ENCODE peak calls at places on chromosomes 12 and 14, in six cellular contexts. W is BE2C, K is endothelial cell of umbilical vein, I is fibroblast of lung, S is right atrium auricular region, T is transverse colon. M is an unnamed sample. For H3K4me1 and H3K9me3, the result is how much of the 10 kb centered on the place peaks cover.

GRCh38 chr12:65632131-65632855 is 192.0 kb upstream of the HMGA2 start:
- DNase-seq in W (no peak), K (no peak), I (peak), S (no peak), T (no peak), M (no peak)

GRCh38 chr14:94689218-94689984 is 77.2 kb downstream of the SERPINA3 start:
- DNase-seq in W (peak), K (peak), I (peak), S (no peak), T (peak), M (peak)

GRCh38 chr12:71810905-71811304 is 28.7 kb upstream of the TBC1D15 start:
- DNase-seq in W (no peak), K (no peak), I (no peak), S (no peak), T (no peak), M (no peak)

GRCh38 chr12:74043343-74043742 is 494.3 kb upstream of the ATXN7L3B start:
- DNase-seq in W (no peak), K (no peak), I (no peak), S (no peak), T (no peak), M (no peak)

GRCh38 chr12:45726594-45727300 is 2.8 kb upstream of the ARID2 start:
- DNase-seq in W (peak), K (no peak), I (peak), S (peak), T (peak), M (peak)

GRCh38 chr14:75273272-75274044 is 5.2 kb upstream of the FOS start:
- DNase-seq in W (no peak), K (no peak), I (peak), S (no peak), T (peak), M (no peak)

GRCh38 chr14:21169587-21169986 is 13.7 kb upstream of the OR5AU1 start:
- DNase-seq in W (no peak), K (no peak), I (no peak), S (no peak), T (no peak), M (no peak)

GRCh38 chr12:125081427-125081826 is 16.2 kb downstream of the AACS start:
- DNase-seq in W (no peak), K (no peak), I (no peak), S (no peak), T (no peak), M (peak)

GRCh38 chr12:105444809-105445102 is 114.3 kb downstream of the C12orf75 start:
- DNase-seq in W (no peak), K (no peak), I (no peak), S (no peak), T (no peak), M (no peak)

GRCh38 chr14:91780452-91780851 is 48.6 kb upstream of the CATSPERB start:
- DNase-seq in W (no peak), K (peak), I (peak), S (no peak), T (no peak), M (no peak)

GRCh38 chr14:22646570-22647254 is 2.6 kb upstream of the OR6J1 start:
- DNase-seq in W (no peak), K (no peak), I (peak), S (no peak), T (no peak), M (no peak)

GRCh38 chr14:72186461-72187035 is 254.3 kb downstream of the RGS6 start:
- DNase-seq in W (no peak), K (no peak), I (no peak), S (no peak), T (no peak), M (no peak)

GRCh38 chr12:109592195-109592904 is 18.8 kb downstream of the MVK start:
- DNase-seq in W (no peak), K (no peak), I (no peak), S (no peak), T (no peak), M (no peak)

GRCh38 chr12:67413577-67413976 is 144.4 kb downstream of the CAND1 start:
- DNase-seq in W (no peak), K (no peak), I (no peak), S (no peak), T (no peak), M (no peak)

GRCh38 chr14:33357225-33358010 is 418.7 kb downstream of the NPAS3 start:
- DNase-seq in W (no peak), K (no peak), I (no peak), S (no peak), T (peak), M (no peak)

GRCh38 chr12:131364903-131365820 is 345.7 kb upstream of the SFSWAP start:
- DNase-seq in W (no peak), K (no peak), I (no peak), S (no peak), T (no peak), M (no peak)

GRCh38 chr14:33959692-33960151 is 8.8 kb upstream of the EGLN3 start:
- DNase-seq in W (peak), K (no peak), I (no peak), S (no peak), T (no peak), M (no peak)

GRCh38 chr12:125284945-125285344 is 219.7 kb downstream of the AACS start:
- DNase-seq in W (no peak), K (no peak), I (no peak), S (no peak), T (no peak), M (no peak)

GRCh38 chr14:44803239-44803905 is 158.4 kb downstream of the KLHL28 start:
- DNase-seq in W (no peak), K (peak), I (peak), S (no peak), T (no peak), M (no peak)

GRCh38 chr12:72144553-72144952 is 127.6 kb upstream of the TRHDE start:
- DNase-seq in W (no peak), K (no peak), I (no peak), S (no peak), T (no peak), M (no peak)

GRCh38 chr14:74476107-74476506 is 17.0 kb downstream of the NPC2 start:
- DNase-seq in W (no peak), K (no peak), I (no peak), S (no peak), T (no peak), M (peak)

GRCh38 chr12:130335517-130336392 is 1.9 kb upstream of the PIWIL1 start:
- DNase-seq in W (peak), K (peak), I (peak), S (no peak), T (peak), M (no peak)

DNA sequence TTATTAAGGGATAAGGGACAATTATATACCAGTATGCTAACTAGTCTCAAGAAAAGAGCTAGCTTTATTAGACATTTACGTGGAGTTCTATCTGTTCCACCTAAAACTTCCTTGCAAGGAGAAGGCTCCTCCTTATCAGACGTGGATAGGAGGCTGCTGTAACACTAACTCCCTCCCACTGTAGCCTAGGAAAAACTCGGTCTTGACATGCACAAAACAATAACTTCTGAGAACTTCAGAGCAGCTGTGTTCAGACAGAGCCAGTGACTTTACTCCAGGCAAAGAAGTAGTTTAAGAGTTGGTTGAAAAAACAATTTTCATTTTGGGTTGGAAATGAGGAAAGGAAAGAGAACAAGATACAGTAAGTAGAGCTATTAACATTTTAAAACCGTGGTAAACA is 2.7 kb downstream of the ATF7 start:
- DNase-seq in W (no peak), K (peak), I (peak), S (no peak), T (no peak), M (no peak)
- H3K4me1 ChIP-seq in W (under half), K (under half), I (under half), S (under half), T (under half), M (under half)

DNA sequence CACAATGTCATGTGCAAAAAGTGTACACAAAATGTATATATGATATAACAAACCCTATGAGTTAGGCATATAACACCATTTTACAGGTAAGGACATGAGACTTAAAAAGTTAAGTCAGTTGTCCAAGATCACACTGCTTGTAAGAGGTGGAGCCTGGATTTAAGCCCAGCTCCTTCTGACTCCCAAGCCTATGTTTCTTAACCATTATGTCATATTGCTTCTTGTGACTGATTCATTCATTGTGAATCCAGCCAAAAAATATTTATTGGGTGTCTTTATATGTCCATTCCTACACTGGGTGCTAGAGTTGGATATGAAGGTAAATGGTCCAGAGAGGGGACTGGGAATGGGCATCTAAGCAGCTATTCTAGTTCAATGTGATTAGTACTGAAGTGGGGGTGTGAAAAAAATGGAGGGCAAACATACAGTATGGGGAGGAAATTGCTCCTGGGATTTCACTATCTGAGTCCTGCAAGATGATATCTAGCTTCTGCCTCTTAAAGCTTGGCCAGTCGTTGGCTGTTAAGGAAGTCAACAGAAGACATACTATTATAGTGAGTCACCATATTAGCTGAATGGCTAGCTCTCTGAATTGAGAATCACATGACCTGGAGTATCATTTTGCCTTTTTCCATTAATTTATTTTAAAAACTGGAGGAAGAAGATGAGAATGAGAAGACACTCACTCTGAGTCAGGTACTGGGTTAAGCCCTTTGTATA is 28.8 kb downstream of the PAX9 start:
- DNase-seq in W (no peak), K (no peak), I (no peak), S (no peak), T (no peak), M (no peak)
- H3K9me3 ChIP-seq in W (under half), K (under half), I (under half), S (under half), T (under half), M (under half)

DNA sequence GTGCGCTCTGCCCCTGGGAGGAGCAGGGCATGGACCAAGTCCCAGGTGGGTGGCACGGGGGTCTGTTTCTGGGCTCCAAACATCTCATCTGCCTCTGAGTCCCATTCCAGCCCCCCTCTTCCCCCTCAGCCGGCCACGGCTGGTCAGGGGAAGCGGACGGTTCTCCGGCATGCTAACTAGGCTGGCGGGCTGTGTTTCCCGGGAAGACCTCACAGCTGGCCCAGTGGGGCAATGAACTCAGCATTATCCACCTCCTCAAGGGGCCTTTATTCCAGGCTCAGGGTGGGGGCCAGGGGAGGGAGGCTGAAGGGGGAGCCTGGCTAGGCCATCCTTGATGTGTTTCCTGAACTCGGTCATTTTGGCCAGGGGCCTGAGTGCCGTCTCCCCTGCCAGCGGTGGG is 7.7 kb downstream of the LRP1 start:
- DNase-seq in W (no peak), K (no peak), I (peak), S (peak), T (no peak), M (peak)
- H3K4me1 ChIP-seq in W (under half), K (under half), I (half or more), S (half or more), T (half or more), M (under half)

GRCh38 chr12:34402228-34402898 is 380.1 kb downstream of the ALG10 start:
- DNase-seq in W (peak), K (no peak), I (no peak), S (peak), T (peak), M (peak)
- H3K9me3 ChIP-seq in W (under half), K (under half), I (under half), S (under half), T (half or more), M (under half)

DNA sequence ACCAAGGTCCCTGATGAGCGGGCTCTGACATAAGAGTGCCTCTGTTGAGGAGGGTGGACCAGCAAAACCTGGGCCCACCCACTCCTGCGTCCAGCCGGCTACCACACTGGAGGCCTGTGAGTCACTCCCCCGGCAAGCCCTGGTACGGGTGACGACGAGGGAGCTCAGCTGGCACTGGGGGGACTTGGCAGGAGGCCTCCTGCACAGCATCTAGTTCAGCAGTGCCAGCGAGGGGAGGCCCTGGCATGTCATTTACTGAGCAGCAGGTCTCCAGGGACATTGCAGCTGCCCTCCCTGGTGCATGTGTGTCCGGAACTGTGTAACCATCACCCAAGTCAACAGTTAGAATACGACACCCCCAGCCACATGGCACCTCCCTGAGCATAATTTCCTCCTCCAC is 24.4 kb downstream of the CD9 start:
- DNase-seq in W (peak), K (peak), I (peak), S (no peak), T (peak), M (peak)
- H3K4me1 ChIP-seq in W (under half), K (half or more), I (under half), S (half or more), T (half or more), M (half or more)

DNA sequence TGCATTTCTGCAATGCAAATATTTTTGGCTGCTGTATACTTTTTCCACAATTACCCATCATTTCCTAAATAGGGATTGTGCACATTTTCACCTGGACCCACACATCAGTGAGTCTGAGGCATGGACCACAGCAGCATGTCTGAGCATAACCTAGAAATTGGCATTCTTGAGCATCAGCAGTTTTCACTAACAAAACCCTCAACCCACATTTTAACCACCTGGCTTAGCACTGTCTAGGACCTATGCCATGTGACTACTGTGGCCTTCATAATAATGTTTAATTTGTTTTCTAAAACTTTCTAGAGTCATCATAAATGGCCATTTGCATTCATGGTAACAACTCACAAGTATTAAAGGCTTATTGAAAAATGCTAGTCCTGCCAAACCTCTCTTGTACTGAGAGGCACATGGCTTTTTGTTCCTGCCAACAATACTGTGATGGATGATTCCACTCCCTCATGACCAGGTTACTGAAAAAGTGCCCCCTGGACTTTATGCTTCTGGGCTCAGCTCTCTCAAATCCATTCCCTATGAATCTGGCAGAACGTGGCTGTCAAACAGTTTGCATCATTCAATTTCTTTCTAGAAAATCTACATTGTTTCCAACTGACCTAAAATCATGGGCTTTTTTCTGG is 240.0 kb downstream of the MDGA2 start:
- DNase-seq in W (no peak), K (no peak), I (no peak), S (no peak), T (no peak), M (no peak)
- H3K9me3 ChIP-seq in W (under half), K (under half), I (under half), S (under half), T (under half), M (under half)

GRCh38 chr14:61388173-61388975 is 67.0 kb downstream of the PRKCH start:
- DNase-seq in W (no peak), K (peak), I (no peak), S (no peak), T (no peak), M (no peak)
- H3K4me1 ChIP-seq in W (under half), K (under half), I (under half), S (under half), T (under half), M (under half)

GRCh38 chr12:11154400-11154925 is 16.5 kb upstream of the SMIM10L1 start:
- DNase-seq in W (no peak), K (no peak), I (no peak), S (no peak), T (no peak), M (no peak)
- H3K9me3 ChIP-seq in W (under half), K (under half), I (under half), S (under half), T (under half), M (under half)

GRCh38 chr12:47807338-47807737 is 12.4 kb downstream of the HDAC7 start:
- DNase-seq in W (no peak), K (no peak), I (no peak), S (no peak), T (no peak), M (no peak)

GRCh38 chr12:47804177-47804576 is 15.5 kb downstream of the HDAC7 start:
- DNase-seq in W (no peak), K (no peak), I (no peak), S (no peak), T (no peak), M (no peak)

GRCh38 chr12:47808049-47808448 is 11.7 kb downstream of the HDAC7 start:
- DNase-seq in W (no peak), K (peak), I (no peak), S (no peak), T (peak), M (peak)

GRCh38 chr12:47803196-47803875 is 16.4 kb downstream of the HDAC7 start:
- DNase-seq in W (no peak), K (no peak), I (no peak), S (no peak), T (no peak), M (no peak)

DNA sequence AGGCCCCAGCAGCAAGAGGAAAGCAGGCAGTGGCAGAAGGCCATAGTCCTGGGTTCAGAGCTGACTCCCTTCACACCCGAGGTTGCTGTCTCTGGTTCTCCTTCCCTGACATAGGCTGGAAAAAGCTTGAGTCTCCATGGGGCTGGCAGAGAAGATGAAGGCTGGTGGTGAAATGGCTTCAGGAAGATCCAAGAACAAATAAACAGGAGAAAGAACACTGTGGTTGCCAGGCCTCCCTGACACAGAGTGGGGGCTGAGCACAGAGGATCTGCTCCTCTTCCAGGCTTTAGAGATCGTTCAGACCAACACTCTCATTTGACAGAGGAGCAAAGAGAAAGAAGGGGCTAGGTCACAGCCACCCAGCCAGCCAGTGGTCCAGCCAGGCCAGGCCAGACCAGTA is 14.3 kb downstream of the HDAC7 start:
- DNase-seq in W (no peak), K (no peak), I (peak), S (no peak), T (no peak), M (no peak)
- H3K4me1 ChIP-seq in W (under half), K (half or more), I (under half), S (half or more), T (half or more), M (under half)